ENCODE peak calls at places on chromosomes 12 and 14, in ten cellular contexts. S is BJ, H is AG04450, N is esophagus squamous epithelium, D is colonic mucosa, K is sigmoid colon, E is HCT116, V is A673, B is tibial artery, A is hepatocyte. I is an unnamed sample.
A peak's percentile ranks its signal among the peaks of the same experiment; 100 is the strongest.

GRCh38 chr14:53964249-53964648 is 7.6 kb upstream of the BMP4 start:
- DNase-seq in K (no peak), S (no peak), A (peak; percentile 28), B (no peak), E (no peak), N (no peak), H (no peak), D (no peak), V (no peak), I (no peak)

GRCh38 chr12:56716933-56717880 is 7.9 kb downstream of the NACA start:
- DNase-seq in N (no peak), D (no peak), S (no peak), B (no peak), E (no peak), V (no peak), H (no peak), K (no peak), A (no peak), I (no peak)

GRCh38 chr12:51218607-51219161 is 822 bp upstream of the POU6F1 start:
- DNase-seq in N (no peak), H (no peak), A (peak; percentile 69), V (no peak), B (no peak), D (peak; percentile 42), K (no peak), S (no peak), E (no peak), I (no peak)

GRCh38 chr14:52473557-52473956 is 78.7 kb downstream of the TXNDC16 start:
- DNase-seq in V (peak; percentile 29), K (no peak), S (no peak), E (peak; percentile 28), D (no peak), B (no peak), N (no peak), A (peak; percentile 27), H (no peak), I (peak; percentile 14)

GRCh38 chr12:94832780-94833760 is 170.4 kb downstream of the NDUFA12 start:
- DNase-seq in A (peak; percentile 49), V (peak; percentile 25), D (no peak), K (no peak), H (no peak), S (no peak), N (no peak), E (no peak), B (no peak), I (peak; percentile 44)

GRCh38 chr12:44307506-44308168 is 471.8 kb downstream of the TMEM117 start:
- DNase-seq in S (no peak), B (no peak), K (no peak), V (no peak), E (no peak), D (no peak), H (no peak), A (no peak), N (no peak), I (no peak)

GRCh38 chr12:10389941-10390340 is at the start of gene KLRK1:
- DNase-seq in D (no peak), A (no peak), V (no peak), E (no peak), K (no peak), B (no peak), S (no peak), H (no peak), N (no peak), I (no peak)

GRCh38 chr14:100285913-100286400 is 20.3 kb downstream of the SLC25A29 start:
- DNase-seq in V (no peak), K (no peak), A (no peak), S (no peak), H (no peak), E (no peak), B (no peak), D (no peak), N (no peak), I (no peak)

GRCh38 chr12:22101749-22102243 is 55.8 kb downstream of the CMAS start:
- DNase-seq in D (peak; percentile 24), V (no peak), A (no peak), H (peak; percentile 59), E (no peak), N (no peak), K (no peak), B (peak; percentile 59), S (no peak), I (peak; percentile 69)

GRCh38 chr14:63543826-63544320 is 696 bp upstream of the PPP2R5E start:
- DNase-seq in B (no peak), K (no peak), D (no peak), N (no peak), H (no peak), E (no peak), S (no peak), A (no peak), V (peak; percentile 30), I (no peak)

GRCh38 chr12:132617822-132618682 is 524 bp upstream of the P2RX2 start:
- DNase-seq in A (no peak), K (no peak), N (no peak), D (no peak), E (no peak), V (no peak), S (no peak), B (no peak), H (no peak), I (no peak)
- H3K27me3 ChIP-seq in A (peaks cover 47% of the 10 kb centered on the region), K (peaks cover 61% of the 10 kb centered on the region), N (peaks cover 22% of the 10 kb centered on the region), D (peaks cover 36% of the 10 kb centered on the region), E (no peaks in the 10 kb centered on the region), V (peaks cover 37% of the 10 kb centered on the region), S (peaks cover 23% of the 10 kb centered on the region), B (peaks cover 14% of the 10 kb centered on the region), H (peaks cover 43% of the 10 kb centered on the region), I (peaks cover 55% of the 10 kb centered on the region)

DNA sequence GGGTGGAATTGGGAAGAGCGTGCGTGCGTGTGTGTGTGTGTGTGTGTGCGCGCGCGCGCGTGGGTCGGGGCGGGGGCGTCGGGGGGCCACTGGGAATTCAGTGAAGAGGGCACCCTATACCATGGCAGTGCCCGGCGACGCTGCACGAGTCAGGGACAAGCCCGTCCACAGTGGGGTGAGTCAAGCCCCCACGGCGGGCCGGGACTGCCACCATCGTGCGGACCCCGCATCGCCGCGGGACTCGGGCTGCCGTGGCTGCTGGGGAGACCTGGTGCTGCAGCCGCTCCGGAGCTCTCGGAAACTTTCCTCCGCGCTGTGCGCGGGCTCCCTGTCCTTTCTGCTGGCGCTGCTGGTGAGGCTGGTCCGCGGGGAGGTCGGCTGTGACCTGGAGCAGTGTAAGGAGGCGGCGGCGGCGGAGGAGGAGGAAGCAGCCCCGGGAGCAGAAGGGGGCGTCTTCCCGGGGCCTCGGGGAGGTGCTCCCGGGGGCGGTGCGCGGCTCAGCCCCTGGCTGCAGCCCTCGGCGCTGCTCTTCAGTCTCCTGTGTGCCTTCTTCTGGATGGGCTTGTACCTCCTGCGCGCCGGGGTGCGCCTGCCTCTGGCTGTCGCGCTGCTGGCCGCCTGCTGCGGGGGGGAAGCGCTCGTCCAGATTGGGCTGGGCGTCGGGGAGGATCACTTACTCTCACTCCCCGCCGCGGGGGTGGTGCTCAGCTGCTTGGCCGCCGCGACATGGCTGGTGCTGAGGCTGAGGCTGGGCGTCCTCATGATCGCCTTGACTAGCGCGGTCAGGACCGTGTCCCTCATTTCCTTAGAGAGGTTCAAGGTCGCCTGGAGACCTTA is 1.0 kb downstream of the PDE3A start:
- DNase-seq in H (no peak), A (peak; percentile 81), N (no peak), V (peak; percentile 49), S (no peak), K (peak; percentile 94), E (no peak), D (peak; percentile 80), B (peak; percentile 80), I (no peak)
- TF ChIP-seq CTCF in H (no peak), A (no peak), N (peak; percentile 19), V (no peak), S (peak; percentile 30), K (peak; percentile 23), E (no peak), D (no peak), B (peak; percentile 47), I (peak; percentile 2)

DNA sequence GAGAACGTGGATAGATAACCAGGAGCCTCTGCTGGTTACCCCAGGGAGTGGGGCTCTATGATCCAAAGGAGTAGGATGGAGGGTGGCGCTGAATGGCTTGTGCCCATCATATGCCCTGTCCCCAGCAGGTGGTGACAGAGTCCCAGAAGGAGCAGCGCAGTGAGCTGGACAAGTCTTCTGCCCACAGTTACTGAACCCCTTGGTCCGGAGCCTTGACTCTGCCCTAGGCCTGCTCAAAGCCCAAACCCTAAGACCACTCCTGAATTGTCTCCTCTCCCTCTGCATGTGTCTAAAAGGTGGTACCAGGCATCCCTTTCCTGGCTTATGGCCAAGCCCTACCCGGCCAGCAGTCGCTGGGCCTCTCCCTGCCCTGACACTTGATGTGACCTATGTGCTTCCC is 3.2 kb downstream of the PRPH start:
- DNase-seq in D (no peak), B (no peak), A (no peak), S (no peak), K (peak; percentile 40), E (no peak), H (no peak), V (no peak), N (no peak), I (no peak)
- H3K27me3 ChIP-seq in D (peaks cover 47% of the 10 kb centered on the region), B (no peaks in the 10 kb centered on the region), A (peaks cover 57% of the 10 kb centered on the region), S (peaks cover 48% of the 10 kb centered on the region), K (peaks cover 88% of the 10 kb centered on the region), E (no peaks in the 10 kb centered on the region), H (peaks cover 56% of the 10 kb centered on the region), V (no peaks in the 10 kb centered on the region), N (peaks cover 41% of the 10 kb centered on the region), I (peaks cover 54% of the 10 kb centered on the region)

DNA sequence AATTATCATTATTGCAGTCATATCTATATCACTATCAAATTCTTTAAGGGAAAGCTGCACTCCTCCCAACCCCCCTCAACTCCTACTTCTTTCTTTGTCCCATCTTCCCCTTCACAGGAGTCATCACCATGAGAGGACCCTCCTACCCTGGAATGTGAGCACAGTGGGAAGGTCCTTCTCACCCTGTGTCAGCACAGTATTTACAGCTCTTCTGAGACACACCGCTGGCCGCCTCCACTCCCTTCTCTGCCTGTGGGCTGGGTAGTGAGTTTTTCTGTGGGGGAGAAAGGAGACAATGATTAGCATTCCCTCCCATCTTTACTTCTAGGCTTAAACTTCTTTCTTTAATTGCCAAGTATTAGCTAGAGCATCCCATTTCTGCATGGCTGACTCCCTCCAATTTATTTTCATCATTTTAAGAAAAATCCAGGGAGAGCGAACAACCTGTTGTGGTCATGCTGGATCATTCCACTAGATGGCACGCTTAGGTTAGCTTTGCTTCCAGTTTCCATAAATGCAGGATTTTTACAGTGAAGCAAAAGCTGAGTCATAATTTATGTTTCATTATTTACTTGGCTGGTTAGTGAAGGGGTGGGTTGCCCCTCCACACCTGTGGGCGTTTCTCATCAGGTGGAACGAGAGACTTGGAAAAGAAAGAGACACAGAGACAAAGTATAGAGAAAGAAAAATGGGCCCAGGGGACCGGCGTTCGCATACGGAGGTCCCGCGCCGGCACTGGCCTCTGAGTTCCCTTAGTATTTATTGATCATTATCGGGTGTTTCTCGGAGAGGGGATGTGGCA is 188.5 kb downstream of the ALX1 start:
- DNase-seq in H (peak; percentile 8), E (peak; percentile 36), V (peak; percentile 83), N (no peak), A (peak; percentile 78), S (peak; percentile 10), B (no peak), D (peak; percentile 59), K (no peak), I (no peak)
- TF ChIP-seq CTCF in H (peak; percentile 86), E (peak; percentile 81), V (peak; percentile 83), N (peak; percentile 71), A (peak; percentile 94), S (peak; percentile 84), B (peak; percentile 72), D (peak; percentile 73), K (peak; percentile 50), I (peak; percentile 78)

GRCh38 chr12:4909397-4909733 is 340 bp upstream of the KCNA1 start:
- DNase-seq in N (no peak), H (no peak), S (no peak), B (no peak), K (no peak), V (no peak), A (peak; percentile 12), E (no peak), D (no peak), I (no peak)
- H3K27me3 ChIP-seq in N (peaks cover 14% of the 10 kb centered on the region), H (peaks cover 52% of the 10 kb centered on the region), S (peaks cover 39% of the 10 kb centered on the region), B (peaks cover 2% of the 10 kb centered on the region), K (peaks cover 48% of the 10 kb centered on the region), V (peaks cover 93% of the 10 kb centered on the region), A (peaks cover 99% of the 10 kb centered on the region), E (peaks cover 32% of the 10 kb centered on the region), D (peaks cover 51% of the 10 kb centered on the region), I (peaks cover 53% of the 10 kb centered on the region)

GRCh38 chr14:94028450-94028826 is 2.3 kb downstream of the OTUB2 start:
- DNase-seq in K (no peak), E (peak; percentile 88), D (no peak), N (no peak), B (no peak), V (peak; percentile 34), H (no peak), S (no peak), A (no peak), I (no peak)
- TF ChIP-seq CTCF in K (no peak), E (no peak), D (no peak), N (no peak), B (no peak), V (no peak), H (no peak), S (no peak), A (no peak), I (no peak)